ENCODE peak calls at places on chromosomes 4 and X, in eight cellular contexts. One of them, this sample, is unnamed.

GRCh38 chr4:110533940-110534339 is 58.0 kb downstream of the ENPEP start:
- DNase-seq in omental fat pad: no peak
- DNase-seq in transverse colon: no peak
- DNase-seq in stimulated activated effector memory CD8-positive, alpha-beta T cell treated with anti-CD3 and anti-CD28 coated beads, Interleukin-12 subunit alpha, Interleukin-12 subunit beta, amount 100 ng/mL, for 72 hours: no peak
- DNase-seq in RWPE1: peak
- DNase-seq in MCF 10A: peak
- DNase-seq in mesenchymal stem cell: peak
- DNase-seq in lung microvascular endothelial cell: peak
- DNase-seq in this sample: peak

GRCh38 chr4:8157496-8157895 is 1.1 kb downstream of the ABLIM2 start:
- DNase-seq in MCF 10A: peak
- DNase-seq in transverse colon: no peak
- DNase-seq in omental fat pad: no peak
- DNase-seq in mesenchymal stem cell: no peak
- DNase-seq in RWPE1: no peak
- DNase-seq in stimulated activated effector memory CD8-positive, alpha-beta T cell treated with anti-CD3 and anti-CD28 coated beads, Interleukin-12 subunit alpha, Interleukin-12 subunit beta, amount 100 ng/mL, for 72 hours: no peak
- DNase-seq in lung microvascular endothelial cell: no peak
- DNase-seq in this sample: no peak

GRCh38 chr4:92066485-92066884 is 237.3 kb upstream of the GRID2 start:
- DNase-seq in mesenchymal stem cell: no peak
- DNase-seq in omental fat pad: no peak
- DNase-seq in transverse colon: no peak
- DNase-seq in stimulated activated effector memory CD8-positive, alpha-beta T cell treated with anti-CD3 and anti-CD28 coated beads, Interleukin-12 subunit alpha, Interleukin-12 subunit beta, amount 100 ng/mL, for 72 hours: no peak
- DNase-seq in RWPE1: no peak
- DNase-seq in MCF 10A: no peak
- DNase-seq in lung microvascular endothelial cell: no peak
- DNase-seq in this sample: no peak

GRCh38 chr4:109294006-109294405 is 8.5 kb downstream of the COL25A1 start:
- DNase-seq in RWPE1: no peak
- DNase-seq in transverse colon: no peak
- DNase-seq in lung microvascular endothelial cell: no peak
- DNase-seq in MCF 10A: peak
- DNase-seq in omental fat pad: no peak
- DNase-seq in stimulated activated effector memory CD8-positive, alpha-beta T cell treated with anti-CD3 and anti-CD28 coated beads, Interleukin-12 subunit alpha, Interleukin-12 subunit beta, amount 100 ng/mL, for 72 hours: no peak
- DNase-seq in mesenchymal stem cell: no peak
- DNase-seq in this sample: no peak

GRCh38 chr4:127782275-127783025 is at the start of gene HSPA4L:
- DNase-seq in transverse colon: peak
- DNase-seq in MCF 10A: peak
- DNase-seq in omental fat pad: peak
- DNase-seq in RWPE1: peak
- DNase-seq in mesenchymal stem cell: peak
- DNase-seq in stimulated activated effector memory CD8-positive, alpha-beta T cell treated with anti-CD3 and anti-CD28 coated beads, Interleukin-12 subunit alpha, Interleukin-12 subunit beta, amount 100 ng/mL, for 72 hours: peak
- DNase-seq in lung microvascular endothelial cell: peak
- DNase-seq in this sample: peak

GRCh38 chr4:158541506-158541905 is 19.8 kb downstream of the RXFP1 start:
- DNase-seq in transverse colon: no peak
- DNase-seq in mesenchymal stem cell: no peak
- DNase-seq in RWPE1: no peak
- DNase-seq in lung microvascular endothelial cell: no peak
- DNase-seq in stimulated activated effector memory CD8-positive, alpha-beta T cell treated with anti-CD3 and anti-CD28 coated beads, Interleukin-12 subunit alpha, Interleukin-12 subunit beta, amount 100 ng/mL, for 72 hours: no peak
- DNase-seq in omental fat pad: no peak
- DNase-seq in MCF 10A: no peak
- DNase-seq in this sample: no peak

GRCh38 chrX:27626066-27626465 is 35.9 kb downstream of the DCAF8L2 start:
- DNase-seq in omental fat pad: no peak
- DNase-seq in stimulated activated effector memory CD8-positive, alpha-beta T cell treated with anti-CD3 and anti-CD28 coated beads, Interleukin-12 subunit alpha, Interleukin-12 subunit beta, amount 100 ng/mL, for 72 hours: no peak
- DNase-seq in MCF 10A: no peak
- DNase-seq in RWPE1: no peak
- DNase-seq in lung microvascular endothelial cell: no peak
- DNase-seq in mesenchymal stem cell: no peak
- DNase-seq in transverse colon: no peak
- DNase-seq in this sample: no peak

GRCh38 chr4:188132232-188132631 is 7.0 kb upstream of the TRIML1 start:
- DNase-seq in transverse colon: no peak
- DNase-seq in MCF 10A: no peak
- DNase-seq in mesenchymal stem cell: no peak
- DNase-seq in stimulated activated effector memory CD8-positive, alpha-beta T cell treated with anti-CD3 and anti-CD28 coated beads, Interleukin-12 subunit alpha, Interleukin-12 subunit beta, amount 100 ng/mL, for 72 hours: no peak
- DNase-seq in omental fat pad: no peak
- DNase-seq in lung microvascular endothelial cell: no peak
- DNase-seq in RWPE1: no peak
- DNase-seq in this sample: no peak

GRCh38 chr4:22677780-22678179 is 15.0 kb upstream of the GBA3 start:
- DNase-seq in transverse colon: no peak
- DNase-seq in omental fat pad: no peak
- DNase-seq in RWPE1: no peak
- DNase-seq in mesenchymal stem cell: no peak
- DNase-seq in stimulated activated effector memory CD8-positive, alpha-beta T cell treated with anti-CD3 and anti-CD28 coated beads, Interleukin-12 subunit alpha, Interleukin-12 subunit beta, amount 100 ng/mL, for 72 hours: no peak
- DNase-seq in MCF 10A: no peak
- DNase-seq in lung microvascular endothelial cell: no peak
- DNase-seq in this sample: no peak

GRCh38 chr4:74284074-74284473 is 24.2 kb upstream of the EPGN start:
- DNase-seq in stimulated activated effector memory CD8-positive, alpha-beta T cell treated with anti-CD3 and anti-CD28 coated beads, Interleukin-12 subunit alpha, Interleukin-12 subunit beta, amount 100 ng/mL, for 72 hours: no peak
- DNase-seq in transverse colon: no peak
- DNase-seq in lung microvascular endothelial cell: no peak
- DNase-seq in omental fat pad: no peak
- DNase-seq in RWPE1: peak
- DNase-seq in MCF 10A: peak
- DNase-seq in mesenchymal stem cell: peak
- DNase-seq in this sample: no peak

GRCh38 chrX:2652106-2652505 is 39.0 kb upstream of the CD99 start:
- DNase-seq in stimulated activated effector memory CD8-positive, alpha-beta T cell treated with anti-CD3 and anti-CD28 coated beads, Interleukin-12 subunit alpha, Interleukin-12 subunit beta, amount 100 ng/mL, for 72 hours: no peak
- DNase-seq in mesenchymal stem cell: no peak
- DNase-seq in MCF 10A: no peak
- DNase-seq in transverse colon: no peak
- DNase-seq in lung microvascular endothelial cell: peak
- DNase-seq in RWPE1: no peak
- DNase-seq in omental fat pad: no peak
- DNase-seq in this sample: no peak

GRCh38 chrX:34365482-34365881 is 233.4 kb upstream of the FAM47A start:
- DNase-seq in RWPE1: no peak
- DNase-seq in MCF 10A: peak
- DNase-seq in mesenchymal stem cell: peak
- DNase-seq in stimulated activated effector memory CD8-positive, alpha-beta T cell treated with anti-CD3 and anti-CD28 coated beads, Interleukin-12 subunit alpha, Interleukin-12 subunit beta, amount 100 ng/mL, for 72 hours: no peak
- DNase-seq in omental fat pad: no peak
- DNase-seq in lung microvascular endothelial cell: peak
- DNase-seq in transverse colon: no peak
- DNase-seq in this sample: peak

GRCh38 chr4:109009909-109010308 is 247.1 kb upstream of the ETNPPL start:
- DNase-seq in stimulated activated effector memory CD8-positive, alpha-beta T cell treated with anti-CD3 and anti-CD28 coated beads, Interleukin-12 subunit alpha, Interleukin-12 subunit beta, amount 100 ng/mL, for 72 hours: no peak
- DNase-seq in mesenchymal stem cell: peak
- DNase-seq in omental fat pad: no peak
- DNase-seq in transverse colon: no peak
- DNase-seq in RWPE1: no peak
- DNase-seq in lung microvascular endothelial cell: no peak
- DNase-seq in MCF 10A: no peak
- DNase-seq in this sample: no peak

This sample was measured in dermis microvascular lymphatic vessel endothelial cell.